ENCODE peak calls at places on chromosome 9, in six cellular contexts. C is Peyer's patch; I is A673; R is CD8-positive, alpha-beta memory T cell; X is transverse colon; P is heart right ventricle. Z is an unnamed sample.

GRCh38 chr9:4235951-4236804 is 63.7 kb downstream of the GLIS3 start:
- DNase-seq in I (no peak), C (no peak), X (no peak), R (no peak), P (no peak), Z (no peak)

GRCh38 chr9:91126761-91127420 is 234.8 kb downstream of the AUH start:
- DNase-seq in X (no peak), P (no peak), I (no peak), R (no peak), C (no peak), Z (no peak)

GRCh38 chr9:124776952-124777645 is at the start of gene OLFML2A:
- DNase-seq in C (no peak), I (peak; percentile 66), X (peak; percentile 26), P (no peak), R (no peak), Z (peak; percentile 11)

GRCh38 chr9:109062543-109062942 is 49.2 kb upstream of the CTNNAL1 start:
- DNase-seq in R (no peak), X (no peak), C (no peak), P (no peak), I (no peak), Z (no peak)

GRCh38 chr9:127875306-127875966 is 2.0 kb downstream of the AK1 start:
- DNase-seq in P (no peak), I (no peak), X (no peak), C (no peak), R (no peak), Z (no peak)

GRCh38 chr9:98997580-98997979 is 53.9 kb downstream of the COL15A1 start:
- DNase-seq in R (no peak), P (no peak), C (no peak), I (no peak), X (no peak), Z (no peak)

GRCh38 chr9:91898451-91899433 is 51.3 kb downstream of the ROR2 start:
- DNase-seq in I (peak; percentile 97), R (no peak), P (no peak), C (no peak), X (peak; percentile 37), Z (no peak)

GRCh38 chr9:27468450-27469110 is 55.5 kb upstream of the IFNK start:
- DNase-seq in I (no peak), X (no peak), C (no peak), P (no peak), R (no peak), Z (no peak)

GRCh38 chr9:20199111-20199510 is 410.3 kb upstream of the SLC24A2 start:
- DNase-seq in X (no peak), P (no peak), R (no peak), C (no peak), I (no peak), Z (no peak)

GRCh38 chr9:88993871-88994819 is 2.9 kb downstream of the S1PR3 start:
- DNase-seq in X (no peak), I (no peak), C (no peak), R (no peak), P (no peak), Z (no peak)

GRCh38 chr9:108801949-108802348 is 53.8 kb downstream of the ACTL7B start:
- DNase-seq in R (no peak), P (no peak), I (no peak), X (no peak), C (no peak), Z (no peak)

GRCh38 chr9:116501871-116502270 is 185.2 kb upstream of the TRIM32 start:
- DNase-seq in P (no peak), I (no peak), R (no peak), C (no peak), X (no peak), Z (no peak)

GRCh38 chr9:117825609-117826347 is 121.6 kb downstream of the TLR4 start:
- DNase-seq in R (peak; percentile 59), I (no peak), P (peak; percentile 3), C (peak; percentile 39), X (no peak), Z (peak; percentile 61)

GRCh38 chr9:124593080-124594058 is 86.2 kb upstream of the NR5A1 start:
- DNase-seq in R (no peak), C (no peak), X (no peak), P (no peak), I (peak; percentile 45), Z (no peak)

GRCh38 chr9:35000535-35001284 is 11.2 kb downstream of the DNAJB5 start:
- DNase-seq in R (no peak), P (no peak), I (no peak), C (no peak), X (no peak), Z (no peak)

GRCh38 chr9:102435427-102435826 is 559.7 kb upstream of the CYLC2 start:
- DNase-seq in I (no peak), C (no peak), P (no peak), X (no peak), R (no peak), Z (no peak)

GRCh38 chr9:97954550-97954989 is 16.6 kb upstream of the HEMGN start:
- DNase-seq in R (peak; percentile 53), I (no peak), P (no peak), C (peak; percentile 47), X (peak; percentile 48), Z (peak; percentile 62)

GRCh38 chr9:17905356-17906203 is 326.7 kb downstream of the SH3GL2 start:
- DNase-seq in I (no peak), X (no peak), C (no peak), R (no peak), P (no peak), Z (no peak)

GRCh38 chr9:130873966-130874365 is 22.6 kb downstream of the QRFP start:
- DNase-seq in P (no peak), X (no peak), I (no peak), C (no peak), R (no peak), Z (no peak)

GRCh38 chr9:136127313-136127712 is 8.6 kb upstream of the TMEM250 start:
- DNase-seq in R (no peak), X (no peak), P (no peak), C (no peak), I (no peak), Z (no peak)
- H3K27ac ChIP-seq in R (no peak overlapping the region), X (no peak overlapping the region), P (no peak overlapping the region), C (no peak overlapping the region), I (no peak overlapping the region), Z (no peak overlapping the region)

DNA sequence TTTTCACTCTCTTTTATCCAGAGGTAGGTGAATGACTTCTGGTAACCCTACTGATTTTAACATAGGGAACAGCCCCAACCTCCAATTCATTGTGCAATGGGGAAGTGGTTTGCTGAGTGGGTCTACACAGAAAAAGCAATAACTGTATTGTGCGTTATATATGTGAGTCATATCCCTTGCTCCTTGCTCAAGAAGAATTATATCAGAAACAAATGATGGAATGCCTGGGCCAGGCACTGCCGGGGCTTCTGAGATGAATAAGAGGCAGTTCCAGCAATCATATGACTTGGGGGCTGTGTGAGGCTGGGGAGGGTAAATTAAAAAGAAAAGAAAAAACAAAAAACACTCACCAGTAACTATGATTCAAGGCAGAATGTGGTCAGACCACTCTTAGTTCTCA is 79.2 kb upstream of the ABCA1 start:
- DNase-seq in P (peak; percentile 8), I (no peak), C (no peak), R (no peak), X (peak; percentile 50), Z (no peak)
- H3K27ac ChIP-seq in P (no peak overlapping the region), I (no peak overlapping the region), C (no peak overlapping the region), R (no peak overlapping the region), X (peak overlapping the region; percentile 5), Z (no peak overlapping the region)

DNA sequence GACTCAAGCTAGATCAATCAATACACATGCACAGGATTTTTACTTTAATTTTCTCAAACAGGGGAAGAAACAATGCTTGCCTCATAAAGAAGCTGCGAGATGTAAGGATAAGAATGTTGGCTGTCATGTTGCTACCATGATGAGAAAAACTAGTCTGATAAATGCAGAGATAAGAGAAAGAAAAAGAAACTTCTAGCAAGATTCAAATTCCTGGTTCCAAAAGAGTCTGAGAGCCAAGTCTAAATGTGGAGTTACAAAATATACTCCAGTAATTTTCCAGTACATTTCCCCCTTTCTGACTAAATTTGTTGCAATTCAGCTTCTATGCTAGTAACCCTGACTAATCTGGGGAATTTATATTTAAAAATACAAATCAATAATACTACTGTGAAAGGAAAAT is 10.4 kb upstream of the ANXA1 start:
- DNase-seq in I (no peak), X (no peak), R (no peak), P (no peak), C (no peak), Z (no peak)
- H3K27ac ChIP-seq in I (peak overlapping the region; percentile 51), X (no peak overlapping the region), R (no peak overlapping the region), P (no peak overlapping the region), C (no peak overlapping the region), Z (no peak overlapping the region)

GRCh38 chr9:123327697-123328100 is 28.3 kb upstream of the CRB2 start:
- DNase-seq in P (no peak), R (no peak), X (peak; percentile 58), I (no peak), C (no peak), Z (no peak)

GRCh38 chr9:123329329-123329955 is 26.6 kb upstream of the CRB2 start:
- DNase-seq in P (no peak), I (no peak), R (no peak), X (peak; percentile 84), C (no peak), Z (no peak)

GRCh38 chr9:123334639-123335038 is 21.4 kb upstream of the CRB2 start:
- DNase-seq in C (no peak), R (no peak), X (no peak), I (no peak), P (no peak), Z (no peak)

GRCh38 chr9:123335227-123335985 is 20.6 kb upstream of the CRB2 start:
- DNase-seq in X (no peak), P (no peak), R (no peak), C (no peak), I (peak; percentile 76), Z (no peak)

GRCh38 chr9:123331303-123331702 is 24.7 kb upstream of the CRB2 start:
- DNase-seq in C (no peak), R (no peak), X (no peak), P (no peak), I (no peak), Z (no peak)
- H3K27ac ChIP-seq in C (no peak overlapping the region), R (no peak overlapping the region), X (no peak overlapping the region), P (no peak overlapping the region), I (no peak overlapping the region), Z (no peak overlapping the region)

DNA sequence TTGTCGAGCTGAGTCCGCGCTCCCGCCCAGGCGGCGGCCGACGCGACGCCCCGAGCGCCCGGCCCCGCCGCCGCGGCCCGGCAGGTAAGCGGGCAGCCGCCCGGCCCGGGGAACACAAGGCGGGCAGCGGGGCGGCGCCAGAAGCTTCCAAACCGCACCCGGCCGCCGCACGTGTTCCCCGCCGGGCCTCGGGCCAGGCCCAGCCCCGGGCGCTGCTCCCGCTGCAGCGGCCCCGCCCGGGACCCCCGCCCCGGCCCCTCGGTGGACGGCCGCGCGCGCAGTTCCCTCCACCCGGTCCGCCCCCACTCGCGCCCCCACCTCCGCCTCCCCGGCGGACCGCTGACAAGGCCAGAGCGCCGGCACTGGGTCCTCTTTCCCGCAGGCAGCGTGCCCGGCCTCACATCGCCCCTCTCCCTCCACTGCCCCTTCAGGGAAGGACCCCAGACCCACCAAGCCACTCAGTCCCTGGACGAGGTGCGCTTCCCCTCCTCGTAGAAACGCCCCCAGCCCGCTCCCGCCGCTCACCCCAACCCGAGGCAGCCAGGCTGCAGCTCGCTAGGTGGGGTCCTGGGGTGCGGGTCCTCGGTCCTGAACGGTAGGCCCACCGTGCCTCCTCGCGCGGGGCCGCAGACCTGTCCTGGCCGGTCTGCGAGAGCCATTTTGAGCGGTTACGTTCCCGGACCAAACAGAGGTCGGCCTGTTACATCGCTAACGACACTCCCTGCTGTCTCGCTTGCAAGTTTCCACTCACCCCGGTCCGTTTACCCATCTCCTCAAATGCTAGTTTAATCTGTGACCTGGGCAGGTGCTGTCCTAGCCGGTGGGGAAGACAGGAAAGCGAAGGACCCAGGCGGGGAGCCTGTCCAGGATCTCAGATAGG is 475 bp downstream of the WDR5 start:
- DNase-seq in P (no peak), R (no peak), X (peak; percentile 24), C (no peak), I (no peak), Z (peak; percentile 46)
- H3K27ac ChIP-seq in P (peak overlapping the region; percentile 43), R (peak overlapping the region; percentile 57), X (peak overlapping the region; percentile 97), C (peak overlapping the region; percentile 60), I (peak overlapping the region; percentile 92), Z (peak overlapping the region; percentile 60)

Z was measured in CD4-positive, alpha-beta memory T cell.